ENCODE peak calls at places on chromosomes 7 and 10, in four cellular contexts. One of them, this sample, is unnamed.

GRCh38 chr7:70512144-70512543 is 619.8 kb upstream of the GALNT17 start:
- DNase-seq in activated T-cell treated with anti-CD3 and anti-CD28 coated beads for 1 hour: no peak
- DNase-seq in tibial artery: no peak
- DNase-seq in T-helper 1 cell: no peak
- DNase-seq in this sample: no peak

GRCh38 chr7:106281919-106282318 is 2.9 kb downstream of the NAMPT start:
- DNase-seq in activated T-cell treated with anti-CD3 and anti-CD28 coated beads for 1 hour: no peak
- DNase-seq in tibial artery: no peak
- DNase-seq in T-helper 1 cell: no peak
- DNase-seq in this sample: no peak

GRCh38 chr7:86867163-86867762 is 192.2 kb downstream of the ELAPOR2 start:
- DNase-seq in activated T-cell treated with anti-CD3 and anti-CD28 coated beads for 1 hour: no peak
- DNase-seq in tibial artery: no peak
- DNase-seq in T-helper 1 cell: no peak
- DNase-seq in this sample: no peak

GRCh38 chr7:144118341-144118740 is 4.6 kb upstream of the OR2A14 start:
- DNase-seq in activated T-cell treated with anti-CD3 and anti-CD28 coated beads for 1 hour: no peak
- DNase-seq in tibial artery: no peak
- DNase-seq in T-helper 1 cell: no peak
- DNase-seq in this sample: no peak

GRCh38 chr10:13518076-13518692 is 10.6 kb downstream of the BEND7 start:
- DNase-seq in activated T-cell treated with anti-CD3 and anti-CD28 coated beads for 1 hour: no peak
- DNase-seq in tibial artery: no peak
- DNase-seq in T-helper 1 cell: no peak
- DNase-seq in this sample: no peak

GRCh38 chr7:84248267-84248666 is 53.7 kb upstream of the SEMA3A start:
- DNase-seq in activated T-cell treated with anti-CD3 and anti-CD28 coated beads for 1 hour: no peak
- DNase-seq in tibial artery: no peak
- DNase-seq in T-helper 1 cell: no peak
- DNase-seq in this sample: no peak

GRCh38 chr7:2099036-2099957 is 133.4 kb downstream of the MAD1L1 start:
- DNase-seq in activated T-cell treated with anti-CD3 and anti-CD28 coated beads for 1 hour: peak; percentile 11
- DNase-seq in tibial artery: no peak
- DNase-seq in T-helper 1 cell: no peak
- DNase-seq in this sample: no peak

GRCh38 chr10:43050011-43050410 is 26.9 kb upstream of the RET start:
- DNase-seq in activated T-cell treated with anti-CD3 and anti-CD28 coated beads for 1 hour: no peak
- DNase-seq in tibial artery: no peak
- DNase-seq in T-helper 1 cell: no peak
- DNase-seq in this sample: no peak

GRCh38 chr10:61564444-61564843 is 98.3 kb upstream of the CABCOCO1 start:
- DNase-seq in activated T-cell treated with anti-CD3 and anti-CD28 coated beads for 1 hour: no peak
- DNase-seq in tibial artery: no peak
- DNase-seq in T-helper 1 cell: no peak
- DNase-seq in this sample: no peak

GRCh38 chr7:47278043-47278442 is 303.9 kb downstream of the TNS3 start:
- DNase-seq in activated T-cell treated with anti-CD3 and anti-CD28 coated beads for 1 hour: no peak
- DNase-seq in tibial artery: no peak
- DNase-seq in T-helper 1 cell: no peak
- DNase-seq in this sample: no peak

GRCh38 chr10:6445671-6446278 is 134.3 kb downstream of the PRKCQ start:
- DNase-seq in activated T-cell treated with anti-CD3 and anti-CD28 coated beads for 1 hour: peak; percentile 50
- DNase-seq in tibial artery: no peak
- DNase-seq in T-helper 1 cell: no peak
- DNase-seq in this sample: no peak

GRCh38 chr7:31971049-31971665 is 99.0 kb downstream of the PDE1C start:
- DNase-seq in activated T-cell treated with anti-CD3 and anti-CD28 coated beads for 1 hour: no peak
- DNase-seq in tibial artery: no peak
- DNase-seq in T-helper 1 cell: no peak
- DNase-seq in this sample: no peak

GRCh38 chr7:1175967-1176851 is 16.2 kb upstream of the ZFAND2A start:
- DNase-seq in activated T-cell treated with anti-CD3 and anti-CD28 coated beads for 1 hour: peak; percentile 80
- DNase-seq in tibial artery: peak; percentile 87
- DNase-seq in T-helper 1 cell: peak; percentile 48
- DNase-seq in this sample: peak; percentile 19

GRCh38 chr10:123038782-123039631 is 30.2 kb downstream of the ACADSB start:
- DNase-seq in activated T-cell treated with anti-CD3 and anti-CD28 coated beads for 1 hour: no peak
- DNase-seq in tibial artery: no peak
- DNase-seq in T-helper 1 cell: no peak
- DNase-seq in this sample: no peak

GRCh38 chr10:30915141-30915540 is 116.5 kb downstream of the ZNF438 start:
- DNase-seq in activated T-cell treated with anti-CD3 and anti-CD28 coated beads for 1 hour: no peak
- DNase-seq in tibial artery: no peak
- DNase-seq in T-helper 1 cell: no peak
- DNase-seq in this sample: no peak

GRCh38 chr7:66157060-66157459 is 42.4 kb downstream of the CRCP start:
- DNase-seq in activated T-cell treated with anti-CD3 and anti-CD28 coated beads for 1 hour: no peak
- DNase-seq in tibial artery: no peak
- DNase-seq in T-helper 1 cell: no peak
- DNase-seq in this sample: no peak

GRCh38 chr10:70551491-70551890 is 51.0 kb downstream of the PRF1 start:
- DNase-seq in activated T-cell treated with anti-CD3 and anti-CD28 coated beads for 1 hour: no peak
- DNase-seq in tibial artery: no peak
- DNase-seq in T-helper 1 cell: no peak
- DNase-seq in this sample: no peak

GRCh38 chr10:82574081-82574480 is 699.1 kb downstream of the NRG3 start:
- DNase-seq in activated T-cell treated with anti-CD3 and anti-CD28 coated beads for 1 hour: no peak
- DNase-seq in tibial artery: no peak
- DNase-seq in T-helper 1 cell: no peak
- DNase-seq in this sample: no peak

GRCh38 chr7:99331002-99331401 is 5.3 kb downstream of the ARPC1A start:
- DNase-seq in activated T-cell treated with anti-CD3 and anti-CD28 coated beads for 1 hour: no peak
- DNase-seq in tibial artery: no peak
- DNase-seq in T-helper 1 cell: no peak
- DNase-seq in this sample: no peak

GRCh38 chr10:36437367-36437766 is 688.0 kb upstream of the ANKRD30A start:
- DNase-seq in activated T-cell treated with anti-CD3 and anti-CD28 coated beads for 1 hour: no peak
- DNase-seq in tibial artery: no peak
- DNase-seq in T-helper 1 cell: no peak
- DNase-seq in this sample: no peak

GRCh38 chr7:142750321-142750938 is 1.2 kb downstream of the PRSS1 start:
- DNase-seq in activated T-cell treated with anti-CD3 and anti-CD28 coated beads for 1 hour: no peak
- DNase-seq in tibial artery: no peak
- DNase-seq in T-helper 1 cell: no peak
- DNase-seq in this sample: no peak

GRCh38 chr10:77168161-77168560 is 469.4 kb downstream of the KCNMA1 start:
- DNase-seq in activated T-cell treated with anti-CD3 and anti-CD28 coated beads for 1 hour: no peak
- DNase-seq in tibial artery: no peak
- DNase-seq in T-helper 1 cell: no peak
- DNase-seq in this sample: no peak

GRCh38 chr10:128178319-128178937 is 52.2 kb upstream of the MKI67 start:
- DNase-seq in activated T-cell treated with anti-CD3 and anti-CD28 coated beads for 1 hour: peak; percentile 18
- DNase-seq in tibial artery: no peak
- DNase-seq in T-helper 1 cell: peak; percentile 11
- DNase-seq in this sample: no peak

GRCh38 chr7:117435475-117436043 is 8.3 kb upstream of the ASZ1 start:
- DNase-seq in activated T-cell treated with anti-CD3 and anti-CD28 coated beads for 1 hour: no peak
- DNase-seq in tibial artery: no peak
- DNase-seq in T-helper 1 cell: no peak
- DNase-seq in this sample: no peak

GRCh38 chr7:140403878-140404564 is at the start of gene RAB19:
- DNase-seq in activated T-cell treated with anti-CD3 and anti-CD28 coated beads for 1 hour: peak; percentile 40
- DNase-seq in tibial artery: no peak
- DNase-seq in T-helper 1 cell: peak; percentile 12
- DNase-seq in this sample: no peak

GRCh38 chr10:96118604-96119450 is 11.3 kb upstream of the ZNF518A start:
- DNase-seq in activated T-cell treated with anti-CD3 and anti-CD28 coated beads for 1 hour: no peak
- DNase-seq in tibial artery: no peak
- DNase-seq in T-helper 1 cell: no peak
- DNase-seq in this sample: no peak

This sample was measured in AG09319.